ENCODE peak calls at places on chromosomes 7 and 10, in six cellular contexts. P is fibroblast of lung, N is OCI-LY7, J is PC-9, X is DND-41, C is neural progenitor cell. R is an unnamed sample. For H3K4me1 and H3K79me2, the result is how much of the 10 kb centered on the place peaks cover.

GRCh38 chr10:18616337-18616736 is 35.0 kb downstream of the NSUN6 start:
- DNase-seq in X (no peak), P (peak), J (no peak), C (no peak), N (no peak), R (no peak)

GRCh38 chr10:124149143-124149542 is 55.7 kb upstream of the CHST15 start:
- DNase-seq in C (peak), J (no peak), X (peak), P (no peak), N (no peak), R (no peak)

GRCh38 chr10:60423920-60424319 is 34.2 kb upstream of the ANK3 start:
- DNase-seq in N (no peak), P (no peak), J (no peak), X (no peak), C (no peak), R (no peak)

GRCh38 chr7:82020076-82020475 is 250.2 kb upstream of the HGF start:
- DNase-seq in P (no peak), J (no peak), X (no peak), N (no peak), C (peak), R (no peak)

GRCh38 chr7:128343554-128344430 is at the start of gene RBM28:
- DNase-seq in J (peak), P (peak), N (peak), C (peak), X (peak), R (peak)

GRCh38 chr10:83765711-83766110 is 373.6 kb upstream of the GHITM start:
- DNase-seq in X (no peak), N (no peak), J (no peak), P (no peak), C (no peak), R (no peak)

GRCh38 chr10:28768227-28768626 is 90.9 kb downstream of the BAMBI start:
- DNase-seq in P (no peak), C (peak), N (no peak), X (no peak), J (no peak), R (no peak)

GRCh38 chr10:128047337-128047736 is 78.9 kb downstream of the MKI67 start:
- DNase-seq in P (no peak), J (peak), N (peak), X (peak), C (peak), R (peak)

GRCh38 chr10:24382979-24383663 is 174.2 kb downstream of the KIAA1217 start:
- DNase-seq in X (no peak), C (no peak), J (no peak), N (no peak), P (no peak), R (peak)

GRCh38 chr7:66110861-66111260 is 3.8 kb upstream of the CRCP start:
- DNase-seq in X (no peak), C (no peak), J (peak), N (no peak), P (peak), R (no peak)

GRCh38 chr10:110870823-110871235 is 899 bp upstream of the PDCD4 start:
- DNase-seq in J (no peak), C (peak), P (no peak), N (no peak), X (no peak), R (no peak)

GRCh38 chr10:110871236-110872084 is at the start of gene PDCD4:
- DNase-seq in J (peak), N (peak), X (peak), C (peak), P (peak), R (peak)

GRCh38 chr10:110872145-110872983 is 636 bp downstream of the PDCD4 start:
- DNase-seq in X (peak), P (peak), C (peak), J (no peak), N (peak), R (peak)

GRCh38 chr10:110873951-110874350 is 2.2 kb downstream of the PDCD4 start:
- DNase-seq in N (no peak), X (no peak), P (no peak), C (no peak), J (no peak), R (no peak)

GRCh38 chr10:110872984-110873569 is 1.3 kb downstream of the PDCD4 start:
- DNase-seq in N (no peak), C (peak), X (no peak), P (peak), J (no peak), R (no peak)
- H3K4me1 ChIP-seq in N (half or more), C (under half), X (under half), P (under half), J (under half), R (under half)

DNA sequence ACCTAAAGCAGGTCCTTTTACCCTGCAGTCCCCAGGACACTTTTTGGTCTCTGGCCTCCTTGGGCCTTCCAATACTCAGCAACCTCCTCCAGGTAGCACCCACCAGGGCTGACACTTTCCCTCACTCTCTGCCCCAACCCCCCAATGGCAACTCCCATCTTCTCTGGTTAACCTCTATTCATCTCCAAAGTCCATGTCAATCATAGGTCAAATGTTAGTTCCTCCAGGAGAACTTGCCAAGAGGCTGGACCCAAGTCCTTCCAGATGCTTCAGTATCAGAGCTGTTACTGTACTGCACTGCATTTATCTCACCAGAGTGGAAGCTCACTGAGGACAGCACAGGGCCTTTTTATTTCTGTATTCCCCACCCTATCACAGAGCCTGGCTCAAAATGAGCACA is 295.0 kb upstream of the KLF14 start:
- DNase-seq in X (no peak), P (no peak), C (no peak), J (no peak), N (no peak), R (no peak)
- H3K79me2 ChIP-seq in X (half or more), P (half or more), C (under half), J (half or more), N (under half), R (under half)

GRCh38 chr7:4714767-4715384 is 32.8 kb downstream of the FOXK1 start:
- DNase-seq in X (no peak), P (no peak), J (no peak), N (no peak), C (no peak), R (no peak)
- H3K4me3 ChIP-seq in X (no peak), P (peak), J (no peak), N (no peak), C (no peak), R (no peak)

GRCh38 chr7:130935564-130936157 is 201.7 kb upstream of the KLF14 start:
- DNase-seq in P (no peak), C (no peak), N (no peak), X (no peak), J (no peak), R (no peak)
- H3K4me1 ChIP-seq in P (under half), C (under half), N (under half), X (under half), J (under half), R (under half)

GRCh38 chr10:21314906-21315305 is 210.6 kb downstream of the SKIDA1 start:
- DNase-seq in X (no peak), C (peak), P (no peak), J (no peak), N (no peak), R (no peak)

GRCh38 chr10:21314234-21314633 is 211.2 kb downstream of the SKIDA1 start:
- DNase-seq in N (no peak), P (no peak), X (no peak), J (no peak), C (peak), R (no peak)

GRCh38 chr10:21315321-21316220 is 209.9 kb downstream of the SKIDA1 start:
- DNase-seq in N (no peak), C (peak), P (peak), X (no peak), J (peak), R (peak)

GRCh38 chr10:21317902-21318301 is 207.6 kb downstream of the SKIDA1 start:
- DNase-seq in N (no peak), C (no peak), J (no peak), X (no peak), P (peak), R (no peak)

DNA sequence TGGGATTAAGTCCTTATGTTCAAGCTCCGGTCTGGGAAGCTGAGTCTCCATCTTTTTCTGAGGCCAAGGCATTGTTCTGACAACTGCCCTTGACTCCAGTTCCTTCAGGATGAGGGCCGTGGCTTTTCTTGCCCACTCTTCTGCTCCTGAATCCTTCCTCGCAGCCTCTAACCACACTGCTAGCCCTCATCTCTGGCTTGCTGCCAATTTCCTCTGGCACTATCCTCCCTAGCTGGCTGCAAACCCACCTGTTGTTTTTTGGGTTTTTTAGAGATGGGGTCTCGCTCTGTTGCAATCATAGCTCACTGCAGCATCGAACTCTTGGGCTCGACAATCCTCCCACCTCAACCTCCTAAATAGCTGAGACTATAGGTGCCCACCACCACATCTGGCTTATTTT is 206.7 kb downstream of the SKIDA1 start:
- DNase-seq in N (no peak), C (no peak), P (peak), J (no peak), X (no peak), R (no peak)
- H3K79me2 ChIP-seq in N (under half), C (under half), P (under half), J (under half), X (under half), R (under half)

DNA sequence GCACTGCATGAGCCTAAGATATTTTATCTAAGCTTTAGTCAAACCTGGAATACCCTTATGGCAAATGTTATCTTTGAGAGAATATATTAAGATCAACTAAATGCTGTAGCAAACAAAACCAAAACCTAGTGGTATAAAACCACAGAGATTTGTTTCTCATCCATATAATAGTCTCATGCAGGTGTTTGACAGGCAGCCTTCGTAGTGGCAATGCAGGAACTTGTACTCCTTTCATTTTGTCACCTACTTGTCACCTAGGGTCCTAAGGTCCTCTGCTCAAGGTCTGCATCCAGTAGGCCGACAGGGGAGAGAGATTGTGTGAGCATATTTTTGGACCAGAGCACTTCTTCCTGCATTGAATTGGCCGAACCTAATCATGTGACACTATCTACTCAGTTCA is 352.6 kb downstream of the GPR37 start:
- DNase-seq in J (no peak), C (no peak), X (no peak), N (no peak), P (no peak), R (no peak)
- H3K4me3 ChIP-seq in J (no peak), C (no peak), X (no peak), N (no peak), P (no peak), R (no peak)

GRCh38 chr10:118042336-118042735 is 4.4 kb downstream of the RAB11FIP2 start:
- DNase-seq in N (no peak), P (peak), C (no peak), X (no peak), J (no peak), R (no peak)

GRCh38 chr10:118045154-118045841 is 1.4 kb downstream of the RAB11FIP2 start:
- DNase-seq in X (no peak), J (no peak), C (no peak), P (peak), N (no peak), R (no peak)

GRCh38 chr10:118045842-118046490 is 775 bp downstream of the RAB11FIP2 start:
- DNase-seq in X (peak), N (peak), J (peak), P (peak), C (no peak), R (peak)

GRCh38 chr10:118041316-118041715 is 5.4 kb downstream of the RAB11FIP2 start:
- DNase-seq in J (no peak), P (peak), N (no peak), C (no peak), X (no peak), R (no peak)

GRCh38 chr10:118042827-118043242 is 3.9 kb downstream of the RAB11FIP2 start:
- DNase-seq in P (peak), N (no peak), C (no peak), X (no peak), J (no peak), R (no peak)
- H3K4me1 ChIP-seq in P (under half), N (under half), C (under half), X (under half), J (under half), R (under half)

GRCh38 chr7:101999420-101999819 is 182.0 kb downstream of the CUX1 start:
- DNase-seq in X (no peak), C (no peak), J (no peak), N (no peak), P (no peak), R (no peak)
- H3K79me2 ChIP-seq in X (half or more), C (under half), J (under half), N (half or more), P (under half), R (half or more)

GRCh38 chr7:2085804-2086203 is 146.9 kb downstream of the MAD1L1 start:
- DNase-seq in C (no peak), X (no peak), N (no peak), J (no peak), P (no peak), R (no peak)

GRCh38 chr7:2083362-2083761 is 149.4 kb downstream of the MAD1L1 start:
- DNase-seq in P (no peak), J (no peak), X (no peak), C (no peak), N (no peak), R (no peak)

GRCh38 chr7:2082357-2083038 is 150.2 kb downstream of the MAD1L1 start:
- DNase-seq in X (no peak), P (peak), N (no peak), C (no peak), J (no peak), R (peak)

GRCh38 chr7:2084781-2085505 is 147.8 kb downstream of the MAD1L1 start:
- DNase-seq in J (no peak), N (no peak), P (no peak), X (no peak), C (no peak), R (no peak)

DNA sequence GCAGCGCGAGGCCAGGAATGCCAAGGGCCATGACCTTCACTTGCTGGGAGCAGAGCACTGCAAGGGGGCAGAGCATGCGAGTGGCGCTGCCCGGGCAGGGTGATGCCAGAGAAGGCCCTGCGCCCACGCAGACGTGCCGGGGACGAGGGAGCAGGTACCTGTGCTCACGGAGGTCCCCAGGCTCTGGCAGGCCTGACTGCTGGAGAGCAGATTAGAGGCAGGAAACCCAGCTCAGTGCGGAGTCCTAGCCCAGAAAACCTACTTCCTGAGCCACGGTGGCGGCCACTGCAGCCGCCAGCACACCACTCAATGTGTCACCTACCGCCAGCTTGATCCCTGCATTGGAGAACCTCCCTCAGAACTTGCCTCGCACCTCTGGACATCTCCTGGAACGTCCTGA is 148.4 kb downstream of the MAD1L1 start:
- DNase-seq in C (no peak), X (no peak), N (no peak), P (no peak), J (no peak), R (no peak)
- H3K4me3 ChIP-seq in C (no peak), X (no peak), N (no peak), P (no peak), J (no peak), R (no peak)

DNA sequence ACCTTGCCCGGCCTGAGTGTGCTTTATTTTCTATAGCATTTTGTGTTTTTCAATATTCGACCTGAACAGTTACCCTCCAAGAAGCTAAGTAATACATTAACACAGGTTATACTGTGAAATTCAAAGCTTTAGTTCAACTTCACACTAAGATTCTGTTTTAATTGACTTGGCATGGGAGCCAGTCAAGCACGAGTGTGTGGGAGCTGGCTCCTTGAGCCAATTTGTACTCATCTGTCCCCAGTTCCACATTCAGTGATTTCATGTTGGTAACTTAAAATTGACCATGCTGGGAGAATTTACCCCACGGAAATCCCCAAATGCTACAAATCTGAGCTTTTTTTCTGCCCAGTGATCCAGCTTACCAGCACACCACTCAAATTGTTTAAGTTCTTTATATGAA is 20.3 kb downstream of the TSPAN12 start:
- DNase-seq in P (no peak), N (no peak), J (no peak), C (no peak), X (no peak), R (no peak)
- H3K4me1 ChIP-seq in P (under half), N (under half), J (under half), C (under half), X (under half), R (under half)